ENCODE peak calls at places on chromosomes 7 and 10, in four cellular contexts. One of them, this sample, is unnamed.
A peak's percentile ranks its signal among the peaks of the same experiment; 100 is the strongest.

GRCh38 chr7:63925262-63925625 is 73.4 kb upstream of the ZNF722 start:
- DNase-seq in T-helper 17 cell: no peak
- DNase-seq in adrenal gland: no peak
- DNase-seq in BJ: no peak
- DNase-seq in this sample: no peak

GRCh38 chr7:72087926-72088325 is 324.2 kb downstream of the CALN1 start:
- DNase-seq in T-helper 17 cell: no peak
- DNase-seq in adrenal gland: no peak
- DNase-seq in BJ: no peak
- DNase-seq in this sample: no peak

GRCh38 chr10:52940921-52941320 is 168.3 kb upstream of the MBL2 start:
- DNase-seq in T-helper 17 cell: no peak
- DNase-seq in adrenal gland: no peak
- DNase-seq in BJ: no peak
- DNase-seq in this sample: no peak

GRCh38 chr7:130157700-130158099 is 47.5 kb downstream of the TMEM209 start:
- DNase-seq in T-helper 17 cell: no peak
- DNase-seq in adrenal gland: no peak
- DNase-seq in BJ: no peak
- DNase-seq in this sample: no peak

GRCh38 chr7:130352335-130353074 is 7.9 kb downstream of the CPA5 start:
- DNase-seq in T-helper 17 cell: no peak
- DNase-seq in adrenal gland: no peak
- DNase-seq in BJ: no peak
- DNase-seq in this sample: no peak

GRCh38 chr10:94439275-94439861 is 37.0 kb downstream of the TBC1D12 start:
- DNase-seq in T-helper 17 cell: no peak
- DNase-seq in adrenal gland: no peak
- DNase-seq in BJ: no peak
- DNase-seq in this sample: no peak

GRCh38 chr10:28796606-28797512 is 119.5 kb downstream of the BAMBI start:
- DNase-seq in T-helper 17 cell: no peak
- DNase-seq in adrenal gland: peak; percentile 87
- DNase-seq in BJ: no peak
- DNase-seq in this sample: peak; percentile 45

GRCh38 chr7:150409300-150410030 is 30.3 kb downstream of the ZNF775 start:
- DNase-seq in T-helper 17 cell: no peak
- DNase-seq in adrenal gland: no peak
- DNase-seq in BJ: no peak
- DNase-seq in this sample: no peak

GRCh38 chr7:18607025-18607424 is 111.5 kb downstream of the HDAC9 start:
- DNase-seq in T-helper 17 cell: no peak
- DNase-seq in adrenal gland: no peak
- DNase-seq in BJ: no peak
- DNase-seq in this sample: no peak

GRCh38 chr7:20647908-20648776 is 32.7 kb downstream of the ABCB5 start:
- DNase-seq in T-helper 17 cell: no peak
- DNase-seq in adrenal gland: no peak
- DNase-seq in BJ: no peak
- DNase-seq in this sample: no peak

GRCh38 chr7:29126804-29127203 is 19.5 kb downstream of the CPVL start:
- DNase-seq in T-helper 17 cell: no peak
- DNase-seq in adrenal gland: no peak
- DNase-seq in BJ: no peak
- DNase-seq in this sample: no peak

GRCh38 chr7:95375591-95376294 is 20.4 kb downstream of the PON3 start:
- DNase-seq in T-helper 17 cell: no peak
- DNase-seq in adrenal gland: no peak
- DNase-seq in BJ: no peak
- DNase-seq in this sample: no peak

GRCh38 chr7:127652333-127653248 is 597 bp downstream of the SND1 start:
- DNase-seq in T-helper 17 cell: no peak
- DNase-seq in adrenal gland: peak; percentile 29
- DNase-seq in BJ: no peak
- DNase-seq in this sample: no peak

GRCh38 chr10:6082496-6083395 is 6.1 kb upstream of the RBM17 start:
- DNase-seq in T-helper 17 cell: no peak
- DNase-seq in adrenal gland: no peak
- DNase-seq in BJ: no peak
- DNase-seq in this sample: no peak

GRCh38 chr10:92494522-92494921 is 79.4 kb downstream of the IDE start:
- DNase-seq in T-helper 17 cell: no peak
- DNase-seq in adrenal gland: no peak
- DNase-seq in BJ: no peak
- DNase-seq in this sample: no peak

GRCh38 chr10:113922787-113923570 is 68.5 kb downstream of the NHLRC2 start:
- DNase-seq in T-helper 17 cell: no peak
- DNase-seq in adrenal gland: no peak
- DNase-seq in BJ: no peak
- DNase-seq in this sample: no peak

GRCh38 chr10:65793738-65794425 is 1132.0 kb upstream of the LRRTM3 start:
- DNase-seq in T-helper 17 cell: no peak
- DNase-seq in adrenal gland: no peak
- DNase-seq in BJ: no peak
- DNase-seq in this sample: no peak

GRCh38 chr10:103990170-103990930 is 23.4 kb downstream of the SLK start:
- DNase-seq in T-helper 17 cell: no peak
- DNase-seq in adrenal gland: no peak
- DNase-seq in BJ: no peak
- DNase-seq in this sample: no peak

GRCh38 chr10:124063736-124064135 is 29.7 kb downstream of the CHST15 start:
- DNase-seq in T-helper 17 cell: no peak
- DNase-seq in adrenal gland: no peak
- DNase-seq in BJ: peak; percentile 89
- DNase-seq in this sample: no peak

GRCh38 chr10:97331304-97331703 is 3.2 kb downstream of the FRAT2 start:
- DNase-seq in T-helper 17 cell: no peak
- DNase-seq in adrenal gland: no peak
- DNase-seq in BJ: no peak
- DNase-seq in this sample: no peak

GRCh38 chr10:46287846-46288480 is 1.2 kb downstream of the ANTXRL start:
- DNase-seq in T-helper 17 cell: no peak
- DNase-seq in adrenal gland: no peak
- DNase-seq in BJ: no peak
- DNase-seq in this sample: no peak

GRCh38 chr7:3649678-3650445 is 348.8 kb downstream of the SDK1 start:
- DNase-seq in T-helper 17 cell: no peak
- DNase-seq in adrenal gland: no peak
- DNase-seq in BJ: no peak
- DNase-seq in this sample: no peak

GRCh38 chr7:132618956-132619305 is 42.7 kb upstream of the PLXNA4 start:
- DNase-seq in T-helper 17 cell: no peak
- DNase-seq in adrenal gland: no peak
- DNase-seq in BJ: no peak
- DNase-seq in this sample: no peak

GRCh38 chr10:3773465-3774017 is 11.5 kb downstream of the KLF6 start:
- DNase-seq in T-helper 17 cell: no peak
- DNase-seq in adrenal gland: no peak
- DNase-seq in BJ: peak; percentile 82
- DNase-seq in this sample: peak; percentile 56

GRCh38 chr10:79264942-79265341 is 82.3 kb upstream of the PPIF start:
- DNase-seq in T-helper 17 cell: no peak
- DNase-seq in adrenal gland: no peak
- DNase-seq in BJ: no peak
- DNase-seq in this sample: no peak

GRCh38 chr7:26348234-26348851 is 56.7 kb downstream of the SNX10 start:
- DNase-seq in T-helper 17 cell: no peak
- DNase-seq in adrenal gland: no peak
- DNase-seq in BJ: no peak
- DNase-seq in this sample: no peak

GRCh38 chr10:28254290-28254985 is 48.4 kb downstream of the MPP7 start:
- DNase-seq in T-helper 17 cell: no peak
- DNase-seq in adrenal gland: peak; percentile 35
- DNase-seq in BJ: no peak
- DNase-seq in this sample: peak; percentile 31